ENCODE peak calls at places on chromosomes 5 and 9, in four cellular contexts. G is EH; S is stimulated activated CD4-positive, alpha-beta T cell treated with anti-CD3 and anti-CD28 coated beads, Interleukin-2, amount 100 ng/mL, for 48 hours; R is neural crest cell. D is an unnamed sample.

GRCh38 chr9:95808001-95808400 is 67.5 kb upstream of the ERCC6L2 start:
- DNase-seq in G (peak), S (no peak), R (no peak), D (no peak)

GRCh38 chr9:113528088-113528487 is 64.6 kb downstream of the RGS3 start:
- DNase-seq in G (no peak), S (no peak), R (no peak), D (no peak)

GRCh38 chr9:7811679-7812078 is 12.1 kb upstream of the DMAC1 start:
- DNase-seq in G (no peak), S (no peak), R (no peak), D (no peak)

GRCh38 chr9:24986331-24986730 is 440.6 kb upstream of the IZUMO3 start:
- DNase-seq in G (no peak), S (no peak), R (no peak), D (no peak)

GRCh38 chr9:137001857-137002645 is 5.7 kb upstream of the CLIC3 start:
- DNase-seq in G (no peak), S (no peak), R (no peak), D (no peak)

GRCh38 chr5:55701462-55702103 is 10.5 kb downstream of the SLC38A9 start:
- DNase-seq in G (no peak), S (no peak), R (no peak), D (no peak)

GRCh38 chr5:79974896-79975295 is 16.2 kb downstream of the MTX3 start:
- DNase-seq in G (peak), S (no peak), R (no peak), D (peak)

GRCh38 chr5:157324237-157324636 is 58.3 kb downstream of the CYFIP2 start:
- DNase-seq in G (peak), S (peak), R (no peak), D (no peak)

GRCh38 chr9:2338770-2339169 is 282.8 kb upstream of the VLDLR start:
- DNase-seq in G (peak), S (no peak), R (no peak), D (no peak)

GRCh38 chr9:90827181-90827866 is 25.7 kb downstream of the SYK start:
- DNase-seq in G (no peak), S (no peak), R (no peak), D (no peak)

GRCh38 chr9:129481824-129482511 is 138.9 kb downstream of the C9orf50 start:
- DNase-seq in G (peak), S (no peak), R (no peak), D (no peak)

GRCh38 chr5:72608297-72608696 is 101.1 kb upstream of the ZNF366 start:
- DNase-seq in G (peak), S (no peak), R (no peak), D (peak)

GRCh38 chr5:95392593-95393182 is 1.5 kb downstream of the FAM81B start:
- DNase-seq in G (peak), S (no peak), R (no peak), D (peak)

GRCh38 chr5:50657044-50657443 is 9.4 kb upstream of the PARP8 start:
- DNase-seq in G (no peak), S (no peak), R (no peak), D (no peak)

GRCh38 chr9:107060026-107060425 is 197.1 kb downstream of the ZNF462 start:
- DNase-seq in G (no peak), S (no peak), R (no peak), D (no peak)

GRCh38 chr5:158115468-158115867 is 256.5 kb upstream of the CLINT1 start:
- DNase-seq in G (no peak), S (no peak), R (no peak), D (no peak)

GRCh38 chr5:168157141-168157540 is 134.3 kb upstream of the WWC1 start:
- DNase-seq in G (no peak), S (no peak), R (no peak), D (no peak)

GRCh38 chr5:7638456-7638855 is 212.5 kb downstream of the CFAP90 start:
- DNase-seq in G (peak), S (no peak), R (no peak), D (peak)

GRCh38 chr9:105457560-105458294 is 9.9 kb downstream of the FSD1L start:
- DNase-seq in G (no peak), S (no peak), R (no peak), D (no peak)

GRCh38 chr9:97993000-97993399 is 9.9 kb downstream of the ANP32B start:
- DNase-seq in G (no peak), S (no peak), R (no peak), D (no peak)

GRCh38 chr9:91837982-91838731 is 111.9 kb downstream of the ROR2 start:
- DNase-seq in G (no peak), S (no peak), R (no peak), D (peak)

GRCh38 chr5:96809898-96810297 is 2.2 kb upstream of the ERAP1 start:
- DNase-seq in G (no peak), S (peak), R (no peak), D (peak)

GRCh38 chr9:5801739-5802113 is 31.2 kb downstream of the ERMP1 start:
- DNase-seq in G (peak), S (no peak), R (no peak), D (no peak)

GRCh38 chr9:14485366-14485765 is 171.4 kb upstream of the NFIB start:
- DNase-seq in G (peak), S (no peak), R (no peak), D (peak)

GRCh38 chr5:124856726-124857125 is 110.3 kb upstream of the ZNF608 start:
- DNase-seq in G (no peak), S (no peak), R (no peak), D (no peak)

GRCh38 chr9:136882109-136882946 is 4.0 kb upstream of the TRAF2 start:
- DNase-seq in G (peak), S (peak), R (no peak), D (peak)

GRCh38 chr9:114112325-114112724 is 13.2 kb upstream of the KIF12 start:
- DNase-seq in G (peak), S (no peak), R (no peak), D (no peak)

GRCh38 chr9:127858041-127858512 is 3.6 kb upstream of the ENG start:
- DNase-seq in G (no peak), S (no peak), R (no peak), D (no peak)

GRCh38 chr9:135830496-135830895 is 76.8 kb downstream of the CAMSAP1 start:
- DNase-seq in G (peak), S (no peak), R (no peak), D (no peak)

GRCh38 chr5:55160493-55161209 is 680 bp downstream of the GPX8 start:
- DNase-seq in G (peak), S (no peak), R (peak), D (peak)

D was measured in astrocyte.